ENCODE peak calls at places on chromosomes 1 and 21, in five cellular contexts. C is HFFc6; P is stimulated activated CD8-positive, alpha-beta memory T cell treated with anti-CD3 and anti-CD28 coated beads, Interleukin-4, amount 100 ng/mL, for 4 hours; S is T-helper 9 cell; T is GM03348. M is an unnamed sample.

GRCh38 chr21:44006017-44006624 is 6.0 kb upstream of the TRAPPC10 start:
- DNase-seq in C (peak), P (no peak), S (no peak), T (peak), M (no peak)

GRCh38 chr1:235952950-235953615 is 86.4 kb upstream of the LYST start:
- DNase-seq in C (no peak), P (no peak), S (no peak), T (no peak), M (no peak)

GRCh38 chr1:207181838-207182237 is 77.8 kb downstream of the C4BPA start:
- DNase-seq in C (no peak), P (no peak), S (no peak), T (no peak), M (no peak)

GRCh38 chr1:115176189-115176588 is 86.9 kb upstream of the TSPAN2 start:
- DNase-seq in C (no peak), P (no peak), S (no peak), T (no peak), M (no peak)

GRCh38 chr21:36507397-36508018 is 27.6 kb upstream of the CLDN14 start:
- DNase-seq in C (no peak), P (no peak), S (no peak), T (no peak), M (no peak)

GRCh38 chr1:41331546-41331917 is 29.7 kb upstream of the FOXO6 start:
- DNase-seq in C (no peak), P (no peak), S (no peak), T (no peak), M (no peak)

GRCh38 chr1:45348020-45348419 is 7.8 kb upstream of the MUTYH start:
- DNase-seq in C (peak), P (no peak), S (no peak), T (peak), M (no peak)

GRCh38 chr1:81690881-81691453 is 109.8 kb upstream of the ADGRL2 start:
- DNase-seq in C (peak), P (no peak), S (no peak), T (peak), M (no peak)

GRCh38 chr1:222250376-222250775 is 297.5 kb downstream of the HHIPL2 start:
- DNase-seq in C (peak), P (no peak), S (no peak), T (peak), M (no peak)

GRCh38 chr1:1264868-1265272 is 8.8 kb downstream of the UBE2J2 start:
- DNase-seq in C (peak), P (no peak), S (no peak), T (peak), M (no peak)

GRCh38 chr1:70112838-70113237 is 92.5 kb downstream of the LRRC40 start:
- DNase-seq in C (no peak), P (no peak), S (no peak), T (no peak), M (no peak)

GRCh38 chr1:234689236-234689635 is 79.3 kb upstream of the IRF2BP2 start:
- DNase-seq in C (no peak), P (no peak), S (no peak), T (no peak), M (no peak)

GRCh38 chr1:104125935-104126334 is 376.2 kb downstream of the AMY1C start:
- DNase-seq in C (no peak), P (no peak), S (no peak), T (no peak), M (no peak)

GRCh38 chr1:47697616-47698335 is 259.9 kb downstream of the FOXD2 start:
- DNase-seq in C (no peak), P (no peak), S (no peak), T (no peak), M (no peak)

GRCh38 chr1:181105134-181106021 is 16.9 kb downstream of the IER5 start:
- DNase-seq in C (peak), P (peak), S (peak), T (peak), M (peak)

GRCh38 chr1:47514229-47514628 is 76.4 kb downstream of the FOXD2 start:
- DNase-seq in C (no peak), P (no peak), S (no peak), T (no peak), M (no peak)

GRCh38 chr21:38159355-38159754 is 97.4 kb upstream of the KCNJ15 start:
- DNase-seq in C (peak), P (no peak), S (peak), T (peak), M (peak)

GRCh38 chr21:35258521-35258920 is 209.4 kb upstream of the RUNX1 start:
- DNase-seq in C (no peak), P (no peak), S (no peak), T (no peak), M (no peak)

GRCh38 chr1:233112184-233113008 is 162.0 kb downstream of the NTPCR start:
- DNase-seq in C (no peak), P (no peak), S (no peak), T (no peak), M (no peak)

GRCh38 chr1:61352845-61353435 is 270.6 kb downstream of the NFIA start:
- DNase-seq in C (no peak), P (no peak), S (no peak), T (no peak), M (no peak)

GRCh38 chr21:43825610-43825935 is 36.2 kb downstream of the RRP1 start:
- DNase-seq in C (no peak), P (no peak), S (no peak), T (no peak), M (no peak)

GRCh38 chr1:23126801-23127200 is 41.9 kb downstream of the LUZP1 start:
- DNase-seq in C (peak), P (no peak), S (no peak), T (peak), M (no peak)

GRCh38 chr1:50570064-50570463 is 146.8 kb upstream of the DMRTA2 start:
- DNase-seq in C (no peak), P (no peak), S (no peak), T (no peak), M (no peak)

GRCh38 chr21:35352066-35352770 is 303.1 kb upstream of the RUNX1 start:
- DNase-seq in C (peak), P (no peak), S (no peak), T (peak), M (no peak)

GRCh38 chr1:42427240-42427639 is 28.6 kb downstream of the ZMYND12 start:
- DNase-seq in C (no peak), P (no peak), S (no peak), T (no peak), M (no peak)

GRCh38 chr1:105793541-105794146 is 1262.8 kb upstream of the PRMT6 start:
- DNase-seq in C (peak), P (no peak), S (no peak), T (peak), M (no peak)

GRCh38 chr1:118371612-118372011 is 186.6 kb upstream of the SPAG17 start:
- DNase-seq in C (no peak), P (no peak), S (no peak), T (no peak), M (no peak)

GRCh38 chr1:44775930-44776748 is 799 bp downstream of the RPS8 start:
- DNase-seq in C (no peak), P (peak), S (no peak), T (peak), M (no peak)

GRCh38 chr1:243293941-243294722 is 38.3 kb downstream of the SDCCAG8 start:
- DNase-seq in C (no peak), P (no peak), S (no peak), T (no peak), M (no peak)

GRCh38 chr1:201634261-201634660 is 95.3 kb downstream of the NAV1 start:
- DNase-seq in C (no peak), P (no peak), S (no peak), T (no peak), M (no peak)

GRCh38 chr1:169750041-169750440 is 16.2 kb upstream of the SELE start:
- DNase-seq in C (no peak), P (no peak), S (no peak), T (no peak), M (no peak)

GRCh38 chr1:15843826-15844572 is 3.5 kb upstream of the SPEN start:
- DNase-seq in C (no peak), P (no peak), S (no peak), T (no peak), M (no peak)

GRCh38 chr1:157399343-157399983 is 152.9 kb downstream of the FCRL5 start:
- DNase-seq in C (no peak), P (no peak), S (no peak), T (no peak), M (no peak)

GRCh38 chr1:7317888-7318287 is 453.2 kb upstream of the VAMP3 start:
- DNase-seq in C (no peak), P (no peak), S (no peak), T (no peak), M (no peak)

GRCh38 chr1:233543338-233544255 is 70.3 kb upstream of the KCNK1 start:
- DNase-seq in C (peak), P (no peak), S (no peak), T (peak), M (no peak)

GRCh38 chr1:153742411-153743142 is 14.7 kb downstream of the INTS3 start:
- DNase-seq in C (peak), P (no peak), S (no peak), T (peak), M (no peak)

GRCh38 chr1:172293379-172293778 is 127.1 kb upstream of the C1orf105 start:
- DNase-seq in C (no peak), P (no peak), S (no peak), T (peak), M (no peak)

GRCh38 chr1:21384620-21385019 is 55.3 kb upstream of the NBPF3 start:
- DNase-seq in C (no peak), P (no peak), S (no peak), T (no peak), M (no peak)